ENCODE peak calls at places on chromosomes 3 and 15, in five cellular contexts. One of them, this sample, is unnamed.

GRCh38 chr15:96792216-96792615 is 461.7 kb downstream of the NR2F2 start:
- DNase-seq in K562: no peak
- DNase-seq in GM12878: no peak
- DNase-seq in H1: no peak
- DNase-seq in HepG2: no peak
- DNase-seq in this sample: no peak

GRCh38 chr15:85730001-85730820 is 64.5 kb downstream of the KLHL25 start:
- DNase-seq in GM12878: no peak
- DNase-seq in K562: peak; percentile 66
- DNase-seq in H1: no peak
- DNase-seq in HepG2: peak; percentile 53
- DNase-seq in this sample: no peak

GRCh38 chr3:108728934-108729333 is 28.3 kb downstream of the RETNLB start:
- DNase-seq in GM12878: no peak
- DNase-seq in K562: no peak
- DNase-seq in H1: no peak
- DNase-seq in HepG2: no peak
- DNase-seq in this sample: no peak

GRCh38 chr3:114178770-114179368 is at the start of gene DRD3:
- DNase-seq in GM12878: no peak
- DNase-seq in H1: no peak
- DNase-seq in K562: peak; percentile 7
- DNase-seq in HepG2: no peak
- DNase-seq in this sample: peak; percentile 66

GRCh38 chr15:33678606-33679005 is 289.7 kb upstream of the CHRM5 start:
- DNase-seq in H1: no peak
- DNase-seq in HepG2: no peak
- DNase-seq in K562: peak; percentile 22
- DNase-seq in GM12878: no peak
- DNase-seq in this sample: no peak

GRCh38 chr15:35827156-35827555 is 281.2 kb upstream of the DPH6 start:
- DNase-seq in K562: no peak
- DNase-seq in H1: no peak
- DNase-seq in GM12878: no peak
- DNase-seq in HepG2: no peak
- DNase-seq in this sample: no peak

GRCh38 chr3:58394339-58394738 is 39.3 kb downstream of the PDHB start:
- DNase-seq in H1: no peak
- DNase-seq in K562: no peak
- DNase-seq in HepG2: no peak
- DNase-seq in GM12878: no peak
- DNase-seq in this sample: no peak

GRCh38 chr3:44120721-44121582 is 120.7 kb upstream of the TOPAZ1 start:
- DNase-seq in GM12878: no peak
- DNase-seq in K562: no peak
- DNase-seq in HepG2: no peak
- DNase-seq in H1: no peak
- DNase-seq in this sample: no peak

GRCh38 chr3:171797873-171798272 is 12.4 kb downstream of the PLD1 start:
- DNase-seq in HepG2: no peak
- DNase-seq in H1: no peak
- DNase-seq in K562: no peak
- DNase-seq in GM12878: no peak
- DNase-seq in this sample: no peak
- TF ChIP-seq MAX in HepG2: no peak
- TF ChIP-seq MAX in H1: no peak
- TF ChIP-seq MAX in K562: no peak
- TF ChIP-seq MAX in GM12878: no peak
- TF ChIP-seq MAX in this sample: no peak

DNA sequence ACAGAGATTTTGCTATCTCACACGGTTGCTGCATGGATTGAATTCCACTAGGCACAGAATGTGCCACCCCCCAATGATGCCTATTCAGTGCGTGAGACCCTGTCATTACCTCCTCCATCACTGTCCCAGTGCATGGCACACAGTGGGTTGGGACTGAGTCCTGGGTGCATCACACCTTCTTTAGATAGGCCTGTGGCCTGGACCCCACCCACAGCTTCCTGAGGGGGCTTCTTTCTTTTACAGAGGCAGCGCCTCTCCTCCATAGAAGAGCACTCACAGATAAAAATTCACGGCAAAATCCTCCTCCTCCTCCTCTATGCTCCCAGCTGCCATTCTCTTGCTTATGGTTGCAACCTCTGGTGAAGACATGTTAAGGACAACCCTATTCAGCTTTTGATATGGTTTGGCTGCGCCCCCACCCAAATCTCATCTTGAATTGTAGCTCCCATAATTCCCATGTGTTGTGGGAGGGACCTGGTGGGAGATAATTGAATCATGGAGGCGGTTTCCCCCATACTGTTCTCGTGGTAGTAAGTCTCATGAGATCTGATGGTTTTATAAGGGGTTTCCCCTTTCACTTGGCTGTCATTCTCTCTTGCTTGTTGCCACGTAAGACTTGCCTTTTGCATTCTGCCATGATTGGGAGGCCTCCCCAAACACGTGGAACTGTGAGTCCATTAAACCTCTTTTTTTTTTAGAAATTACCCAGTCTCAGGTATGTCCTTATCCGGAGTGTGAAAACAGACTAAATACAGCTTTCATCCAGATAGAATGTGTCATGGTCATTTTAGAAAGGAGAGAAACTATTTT is 147.6 kb downstream of the KLF13 start:
- DNase-seq in K562: no peak
- DNase-seq in HepG2: no peak
- DNase-seq in H1: no peak
- DNase-seq in GM12878: no peak
- DNase-seq in this sample: no peak
- TF ChIP-seq CREB1 in K562: no peak
- TF ChIP-seq CREB1 in HepG2: no peak
- TF ChIP-seq CREB1 in H1: no peak
- TF ChIP-seq CREB1 in GM12878: no peak
- TF ChIP-seq CREB1 in this sample: no peak

GRCh38 chr3:56157693-56158092 is 310.6 kb downstream of the ERC2 start:
- DNase-seq in GM12878: peak; percentile 1
- DNase-seq in HepG2: no peak
- DNase-seq in K562: no peak
- DNase-seq in H1: no peak
- DNase-seq in this sample: no peak
- TF ChIP-seq MAX in GM12878: no peak
- TF ChIP-seq MAX in HepG2: no peak
- TF ChIP-seq MAX in K562: no peak
- TF ChIP-seq MAX in H1: no peak
- TF ChIP-seq MAX in this sample: no peak

GRCh38 chr3:86929046-86929445 is 61.9 kb downstream of the VGLL3 start:
- DNase-seq in K562: no peak
- DNase-seq in GM12878: no peak
- DNase-seq in H1: no peak
- DNase-seq in HepG2: no peak
- DNase-seq in this sample: no peak

GRCh38 chr3:86934851-86935250 is 56.1 kb downstream of the VGLL3 start:
- DNase-seq in H1: no peak
- DNase-seq in K562: no peak
- DNase-seq in HepG2: no peak
- DNase-seq in GM12878: no peak
- DNase-seq in this sample: no peak

DNA sequence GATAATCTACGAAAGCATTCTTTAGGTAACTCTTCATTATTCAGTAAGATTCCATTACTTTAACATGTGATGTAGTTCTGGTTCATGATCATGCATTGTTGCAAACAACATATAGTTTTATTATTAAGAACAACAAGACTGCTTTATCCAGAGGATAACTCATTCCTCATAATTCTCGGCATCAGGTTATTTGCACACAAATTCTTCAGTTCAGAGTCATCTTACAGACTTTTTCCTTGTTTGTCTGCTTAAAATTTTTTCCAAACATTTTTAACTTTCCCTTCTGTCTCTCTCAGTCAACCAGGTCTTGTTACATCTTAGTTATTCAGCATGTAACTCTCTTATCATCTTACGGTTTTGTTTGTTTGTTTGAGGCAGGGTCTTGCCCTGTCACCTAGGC is 60.1 kb downstream of the VGLL3 start:
- DNase-seq in H1: no peak
- DNase-seq in K562: no peak
- DNase-seq in GM12878: no peak
- DNase-seq in HepG2: no peak
- DNase-seq in this sample: no peak
- TF ChIP-seq CREB1 in H1: no peak
- TF ChIP-seq CREB1 in K562: no peak
- TF ChIP-seq CREB1 in GM12878: no peak
- TF ChIP-seq CREB1 in HepG2: no peak
- TF ChIP-seq CREB1 in this sample: no peak

GRCh38 chr15:101209285-101209821 is 42.5 kb downstream of the CHSY1 start:
- DNase-seq in GM12878: no peak
- DNase-seq in K562: no peak
- DNase-seq in HepG2: no peak
- DNase-seq in H1: no peak
- DNase-seq in this sample: no peak

GRCh38 chr15:101206173-101206572 is 45.7 kb downstream of the CHSY1 start:
- DNase-seq in GM12878: no peak
- DNase-seq in HepG2: no peak
- DNase-seq in K562: no peak
- DNase-seq in H1: no peak
- DNase-seq in this sample: no peak

GRCh38 chr15:101210466-101210865 is 41.4 kb downstream of the CHSY1 start:
- DNase-seq in K562: no peak
- DNase-seq in GM12878: no peak
- DNase-seq in HepG2: no peak
- DNase-seq in H1: no peak
- DNase-seq in this sample: no peak

GRCh38 chr15:101210058-101210457 is 41.8 kb downstream of the CHSY1 start:
- DNase-seq in GM12878: no peak
- DNase-seq in HepG2: no peak
- DNase-seq in H1: no peak
- DNase-seq in K562: no peak
- DNase-seq in this sample: no peak

GRCh38 chr15:101207867-101208288 is 44.0 kb downstream of the CHSY1 start:
- DNase-seq in K562: no peak
- DNase-seq in GM12878: no peak
- DNase-seq in H1: no peak
- DNase-seq in HepG2: no peak
- DNase-seq in this sample: no peak
- TF ChIP-seq MAX in K562: no peak
- TF ChIP-seq MAX in GM12878: no peak
- TF ChIP-seq MAX in H1: no peak
- TF ChIP-seq MAX in HepG2: no peak
- TF ChIP-seq MAX in this sample: no peak

GRCh38 chr15:99434506-99435137 is 131.2 kb upstream of the MEF2A start:
- DNase-seq in K562: no peak
- DNase-seq in HepG2: no peak
- DNase-seq in H1: no peak
- DNase-seq in GM12878: no peak
- DNase-seq in this sample: no peak

GRCh38 chr15:99435138-99435695 is 130.6 kb upstream of the MEF2A start:
- DNase-seq in K562: no peak
- DNase-seq in GM12878: no peak
- DNase-seq in H1: no peak
- DNase-seq in HepG2: no peak
- DNase-seq in this sample: no peak

GRCh38 chr15:99437315-99438221 is 128.2 kb upstream of the MEF2A start:
- DNase-seq in GM12878: no peak
- DNase-seq in H1: no peak
- DNase-seq in HepG2: no peak
- DNase-seq in K562: no peak
- DNase-seq in this sample: no peak

GRCh38 chr15:99436472-99437314 is 129.1 kb upstream of the MEF2A start:
- DNase-seq in K562: no peak
- DNase-seq in GM12878: no peak
- DNase-seq in H1: no peak
- DNase-seq in HepG2: no peak
- DNase-seq in this sample: no peak

GRCh38 chr15:99435761-99436346 is 129.9 kb upstream of the MEF2A start:
- DNase-seq in HepG2: no peak
- DNase-seq in GM12878: no peak
- DNase-seq in H1: no peak
- DNase-seq in K562: no peak
- DNase-seq in this sample: no peak
- TF ChIP-seq CREB1 in HepG2: peak; percentile 89
- TF ChIP-seq CREB1 in GM12878: no peak
- TF ChIP-seq CREB1 in H1: no peak
- TF ChIP-seq CREB1 in K562: no peak
- TF ChIP-seq CREB1 in this sample: no peak

GRCh38 chr15:45401665-45402161 is 23.4 kb upstream of the GATM start:
- DNase-seq in H1: no peak
- DNase-seq in GM12878: no peak
- DNase-seq in HepG2: no peak
- DNase-seq in K562: peak; percentile 9
- DNase-seq in this sample: no peak

GRCh38 chr15:45402162-45402954 is 24.0 kb upstream of the GATM start:
- DNase-seq in GM12878: peak; percentile 98
- DNase-seq in K562: peak; percentile 98
- DNase-seq in H1: peak; percentile 94
- DNase-seq in HepG2: peak; percentile 97
- DNase-seq in this sample: peak; percentile 91

GRCh38 chr15:45399381-45400212 is 21.3 kb upstream of the GATM start:
- DNase-seq in K562: no peak
- DNase-seq in H1: no peak
- DNase-seq in HepG2: peak; percentile 65
- DNase-seq in GM12878: no peak
- DNase-seq in this sample: no peak

GRCh38 chr15:45407786-45408185 is 29.4 kb upstream of the GATM start:
- DNase-seq in H1: no peak
- DNase-seq in HepG2: no peak
- DNase-seq in K562: no peak
- DNase-seq in GM12878: no peak
- DNase-seq in this sample: no peak

GRCh38 chr15:45402955-45403892 is 24.9 kb upstream of the GATM start:
- DNase-seq in K562: peak; percentile 49
- DNase-seq in GM12878: no peak
- DNase-seq in H1: no peak
- DNase-seq in HepG2: no peak
- DNase-seq in this sample: peak; percentile 34
- TF ChIP-seq MAX in K562: no peak
- TF ChIP-seq MAX in GM12878: no peak
- TF ChIP-seq MAX in H1: no peak
- TF ChIP-seq MAX in HepG2: no peak
- TF ChIP-seq MAX in this sample: peak; percentile 35

GRCh38 chr15:38707802-38708671 is 143.4 kb upstream of the RASGRP1 start:
- DNase-seq in K562: peak; percentile 51
- DNase-seq in HepG2: peak; percentile 39
- DNase-seq in GM12878: no peak
- DNase-seq in H1: no peak
- DNase-seq in this sample: peak; percentile 36
- TF ChIP-seq CREB1 in K562: no peak
- TF ChIP-seq CREB1 in HepG2: no peak
- TF ChIP-seq CREB1 in GM12878: no peak
- TF ChIP-seq CREB1 in H1: no peak
- TF ChIP-seq CREB1 in this sample: no peak

GRCh38 chr3:5122030-5122740 is at the start of gene ARL8B:
- DNase-seq in H1: peak; percentile 29
- DNase-seq in GM12878: no peak
- DNase-seq in HepG2: peak; percentile 65
- DNase-seq in K562: peak; percentile 95
- DNase-seq in this sample: peak; percentile 87
- TF ChIP-seq MAX in H1: peak; percentile 67
- TF ChIP-seq MAX in GM12878: peak; percentile 36
- TF ChIP-seq MAX in HepG2: peak; percentile 68
- TF ChIP-seq MAX in K562: peak; percentile 86
- TF ChIP-seq MAX in this sample: peak; percentile 62